ENCODE peak calls at places on chromosomes 5 and 9, in seven cellular contexts. U, E, R, S, Y, M and Q are unnamed samples.

GRCh38 chr5:101943784-101944183 is 352.3 kb downstream of the SLCO4C1 start:
- DNase-seq in U (no peak), E (no peak), R (no peak), S (no peak), Y (peak; percentile 3), M (no peak), Q (peak; percentile 6)

GRCh38 chr5:67206381-67207328 is 10.1 kb upstream of the CD180 start:
- DNase-seq in U (no peak), E (peak; percentile 82), R (no peak), S (peak; percentile 89), Y (peak; percentile 95), M (peak; percentile 41), Q (peak; percentile 91)

GRCh38 chr5:65172486-65173129 is 309.1 kb downstream of the ADAMTS6 start:
- DNase-seq in U (no peak), E (no peak), R (no peak), S (no peak), Y (peak; percentile 55), M (no peak), Q (no peak)

GRCh38 chr9:84411647-84412267 is 71.2 kb upstream of the SLC28A3 start:
- DNase-seq in U (no peak), E (no peak), R (no peak), S (no peak), Y (no peak), M (peak; percentile 19), Q (no peak)

GRCh38 chr5:96072138-96072790 is 110.6 kb upstream of the ELL2 start:
- DNase-seq in U (no peak), E (no peak), R (no peak), S (no peak), Y (no peak), M (no peak), Q (no peak)

GRCh38 chr5:11851402-11851801 is 52.8 kb downstream of the CTNND2 start:
- DNase-seq in U (no peak), E (no peak), R (no peak), S (no peak), Y (no peak), M (no peak), Q (no peak)

GRCh38 chr9:125913551-125913950 is 166.4 kb downstream of the PBX3 start:
- DNase-seq in U (no peak), E (no peak), R (no peak), S (no peak), Y (no peak), M (no peak), Q (no peak)

GRCh38 chr5:90793183-90793582 is 234.6 kb downstream of the ADGRV1 start:
- DNase-seq in U (no peak), E (no peak), R (no peak), S (no peak), Y (no peak), M (no peak), Q (no peak)

DNA sequence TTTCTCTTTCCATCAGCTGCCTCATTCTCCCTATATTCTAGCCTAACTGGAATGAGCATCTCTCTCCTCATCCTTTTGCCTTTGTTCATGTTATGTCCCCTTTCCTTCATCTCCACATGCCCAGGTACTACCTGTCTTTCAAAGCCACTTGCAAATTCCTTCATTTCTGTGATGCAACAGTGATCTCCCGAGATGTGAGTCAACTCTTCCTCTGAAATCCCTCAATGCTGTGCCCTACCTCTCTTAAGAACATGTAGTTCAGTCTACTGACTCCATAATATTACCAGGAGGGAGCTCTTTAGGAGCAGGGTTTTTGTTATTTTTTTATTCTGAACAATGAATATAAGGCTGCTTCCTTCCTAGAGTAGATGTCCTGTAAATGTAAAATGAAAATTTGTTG is 91.6 kb downstream of the ZNF462 start:
- DNase-seq in U (no peak), E (no peak), R (no peak), S (no peak), Y (no peak), M (no peak), Q (no peak)
- H3K4me1 ChIP-seq in U (peaks cover 22% of the 10 kb centered on the region), E (peaks cover 5% of the 10 kb centered on the region), R (no peaks in the 10 kb centered on the region), S (no peaks in the 10 kb centered on the region), Y (peaks cover 2% of the 10 kb centered on the region), M (no peaks in the 10 kb centered on the region), Q (no peaks in the 10 kb centered on the region)

GRCh38 chr9:121500165-121500478 is 478 bp upstream of the GGTA1 start:
- DNase-seq in U (no peak), E (no peak), R (no peak), S (no peak), Y (no peak), M (no peak), Q (no peak)

GRCh38 chr9:121499177-121499426 is 542 bp downstream of the GGTA1 start:
- DNase-seq in U (no peak), E (no peak), R (no peak), S (no peak), Y (no peak), M (no peak), Q (no peak)

GRCh38 chr9:121505903-121506640 is 6.4 kb upstream of the GGTA1 start:
- DNase-seq in U (no peak), E (no peak), R (no peak), S (no peak), Y (no peak), M (no peak), Q (no peak)

GRCh38 chr9:121499427-121500164 is at the start of gene GGTA1:
- DNase-seq in U (peak; percentile 25), E (no peak), R (no peak), S (peak; percentile 90), Y (no peak), M (peak; percentile 34), Q (no peak)

GRCh38 chr9:121503443-121503842 is 3.8 kb upstream of the GGTA1 start:
- DNase-seq in U (no peak), E (no peak), R (no peak), S (no peak), Y (no peak), M (no peak), Q (no peak)
- H3K27ac ChIP-seq in U (no peak overlapping the region), E (no peak overlapping the region), R (peak overlapping the region; percentile 42), S (no peak overlapping the region), Y (no peak overlapping the region), M (no peak overlapping the region), Q (no peak overlapping the region)

DNA sequence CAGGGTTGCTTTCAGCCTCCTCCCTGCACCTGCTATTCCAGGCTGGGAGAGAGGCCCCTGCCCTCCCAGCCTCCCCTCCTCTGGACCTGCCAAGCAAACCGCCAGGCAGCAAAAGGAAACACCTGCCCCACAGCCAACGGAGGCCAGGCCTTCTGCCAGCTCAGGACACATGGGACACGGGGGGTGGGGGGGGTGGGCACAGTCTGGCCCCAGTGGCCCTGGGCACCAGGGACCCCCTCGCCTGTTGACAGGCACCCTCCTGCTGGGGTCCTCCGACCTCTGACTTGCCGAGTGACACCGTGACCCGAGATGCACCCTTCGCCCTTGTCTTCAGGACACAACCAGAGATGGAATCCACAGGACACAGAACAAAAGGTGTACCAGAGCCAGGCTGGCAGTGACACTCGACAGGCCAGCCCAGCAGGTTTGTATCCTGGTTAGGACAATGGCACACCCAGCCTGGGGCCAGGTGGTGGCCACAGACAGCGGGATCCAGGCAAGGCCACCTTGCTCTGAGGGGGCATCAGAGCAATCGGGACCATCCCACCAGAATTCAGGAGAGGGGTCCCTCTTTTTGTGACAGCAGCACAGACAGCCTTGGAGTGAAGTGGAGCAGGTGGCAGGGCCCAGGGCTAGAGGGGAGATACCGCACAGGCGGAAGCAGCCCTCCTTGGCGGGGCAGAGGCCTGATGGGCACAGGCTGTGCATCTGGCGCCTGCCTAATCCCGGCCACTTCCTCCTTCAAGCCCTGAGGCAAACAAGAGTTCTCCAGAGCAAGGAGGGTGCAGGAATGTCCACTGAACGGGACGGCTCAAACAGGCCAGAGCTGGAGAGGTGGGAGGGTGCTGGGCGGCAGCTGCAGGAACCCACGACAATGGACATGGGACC is 1.3 kb upstream of the TMEM210 start:
- DNase-seq in U (no peak), E (no peak), R (no peak), S (no peak), Y (no peak), M (peak; percentile 90), Q (no peak)
- H3K27me3 ChIP-seq in U (peaks cover 27% of the 10 kb centered on the region), E (no peaks in the 10 kb centered on the region), R (peaks cover 5% of the 10 kb centered on the region), S (peaks cover 28% of the 10 kb centered on the region), Y (peaks cover 13% of the 10 kb centered on the region), M (no peaks in the 10 kb centered on the region), Q (no peaks in the 10 kb centered on the region)

DNA sequence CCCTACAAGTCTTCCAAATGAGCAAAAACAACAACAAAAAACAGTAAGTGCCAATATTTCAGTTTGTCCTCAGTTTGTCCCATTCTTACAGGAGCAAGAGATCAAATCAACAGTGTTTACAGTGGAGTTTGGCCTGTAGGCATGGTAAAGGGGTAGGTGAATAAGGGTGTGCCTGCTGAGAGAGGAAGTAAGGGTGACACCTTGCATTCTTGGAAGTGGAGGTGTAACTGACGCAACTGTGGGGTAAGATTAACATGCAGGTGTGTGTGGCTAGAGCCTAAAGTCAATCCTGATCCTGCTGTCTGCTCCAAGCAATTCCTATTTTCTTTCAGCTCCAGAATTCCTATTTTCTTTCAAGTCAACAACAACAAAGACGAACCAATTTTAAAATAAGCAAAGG is 43.4 kb downstream of the PFDN1 start:
- DNase-seq in U (no peak), E (peak; percentile 76), R (no peak), S (no peak), Y (no peak), M (no peak), Q (no peak)
- H3K4me1 ChIP-seq in U (peaks cover 64% of the 10 kb centered on the region), E (peaks cover 48% of the 10 kb centered on the region), R (peaks cover 5% of the 10 kb centered on the region), S (peaks cover 16% of the 10 kb centered on the region), Y (no peaks in the 10 kb centered on the region), M (peaks cover 2% of the 10 kb centered on the region), Q (peaks cover 4% of the 10 kb centered on the region)

DNA sequence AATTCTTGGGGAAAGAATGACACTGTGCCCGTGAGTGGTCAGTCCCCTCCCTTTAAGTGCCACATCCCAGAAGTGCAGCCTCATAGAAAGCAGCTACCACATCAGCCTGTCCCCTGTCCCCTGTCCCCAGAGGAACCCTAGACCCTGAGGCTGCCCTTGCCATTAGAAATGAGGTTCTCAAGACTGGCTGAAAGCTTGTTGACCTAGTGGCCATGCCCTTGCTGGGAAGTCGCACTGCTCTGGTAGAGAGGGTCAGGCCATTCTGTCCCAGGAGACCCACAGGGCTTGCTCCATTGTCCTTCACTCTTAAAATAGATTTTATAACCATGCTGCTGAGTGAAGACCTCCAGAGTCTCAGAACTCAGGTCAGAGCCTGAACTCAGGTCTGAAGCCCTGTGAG is 184.5 kb downstream of the RGS3 start:
- DNase-seq in U (no peak), E (no peak), R (no peak), S (peak; percentile 23), Y (no peak), M (no peak), Q (no peak)
- H3K27ac ChIP-seq in U (no peak overlapping the region), E (no peak overlapping the region), R (no peak overlapping the region), S (no peak overlapping the region), Y (no peak overlapping the region), M (no peak overlapping the region), Q (no peak overlapping the region)